ENCODE peak calls at places on chromosomes 3 and 15, in eight cellular contexts. One of them, this sample, is unnamed.

GRCh38 chr15:57572463-57572862 is 19.2 kb upstream of the MYZAP start:
- DNase-seq in psoas muscle: no peak
- DNase-seq in GM12865: no peak
- DNase-seq in glutamatergic neuron: no peak
- DNase-seq in CD4-positive, alpha-beta T cell: no peak
- DNase-seq in left lung: no peak
- DNase-seq in upper lobe of right lung: no peak
- DNase-seq in hepatocyte: no peak
- DNase-seq in this sample: no peak

GRCh38 chr15:62075595-62076279 is 9.0 kb downstream of the C2CD4A start:
- DNase-seq in psoas muscle: no peak
- DNase-seq in GM12865: no peak
- DNase-seq in glutamatergic neuron: no peak
- DNase-seq in CD4-positive, alpha-beta T cell: no peak
- DNase-seq in left lung: no peak
- DNase-seq in upper lobe of right lung: no peak
- DNase-seq in hepatocyte: peak; percentile 30
- DNase-seq in this sample: no peak

GRCh38 chr3:56238299-56238698 is 230.0 kb downstream of the ERC2 start:
- DNase-seq in psoas muscle: no peak
- DNase-seq in GM12865: no peak
- DNase-seq in glutamatergic neuron: peak; percentile 19
- DNase-seq in CD4-positive, alpha-beta T cell: no peak
- DNase-seq in left lung: no peak
- DNase-seq in upper lobe of right lung: no peak
- DNase-seq in hepatocyte: no peak
- DNase-seq in this sample: no peak

GRCh38 chr15:39115379-39116057 is 465.4 kb upstream of the THBS1 start:
- DNase-seq in psoas muscle: no peak
- DNase-seq in GM12865: no peak
- DNase-seq in glutamatergic neuron: no peak
- DNase-seq in CD4-positive, alpha-beta T cell: no peak
- DNase-seq in left lung: no peak
- DNase-seq in upper lobe of right lung: no peak
- DNase-seq in hepatocyte: no peak
- DNase-seq in this sample: no peak

GRCh38 chr3:188974856-188975611 is 196.7 kb upstream of the TPRG1 start:
- DNase-seq in psoas muscle: no peak
- DNase-seq in GM12865: peak; percentile 43
- DNase-seq in glutamatergic neuron: no peak
- DNase-seq in CD4-positive, alpha-beta T cell: no peak
- DNase-seq in left lung: no peak
- DNase-seq in upper lobe of right lung: no peak
- DNase-seq in hepatocyte: no peak
- DNase-seq in this sample: no peak

GRCh38 chr15:98063871-98064270 is 103.4 kb downstream of the ARRDC4 start:
- DNase-seq in psoas muscle: no peak
- DNase-seq in GM12865: no peak
- DNase-seq in glutamatergic neuron: no peak
- DNase-seq in CD4-positive, alpha-beta T cell: no peak
- DNase-seq in left lung: no peak
- DNase-seq in upper lobe of right lung: no peak
- DNase-seq in hepatocyte: no peak
- DNase-seq in this sample: no peak

GRCh38 chr3:43256714-43257461 is 29.5 kb upstream of the SNRK start:
- DNase-seq in psoas muscle: no peak
- DNase-seq in GM12865: no peak
- DNase-seq in glutamatergic neuron: no peak
- DNase-seq in CD4-positive, alpha-beta T cell: no peak
- DNase-seq in left lung: no peak
- DNase-seq in upper lobe of right lung: no peak
- DNase-seq in hepatocyte: no peak
- DNase-seq in this sample: no peak

GRCh38 chr3:7504886-7505775 is 644.2 kb downstream of the GRM7 start:
- DNase-seq in psoas muscle: no peak
- DNase-seq in GM12865: no peak
- DNase-seq in glutamatergic neuron: no peak
- DNase-seq in CD4-positive, alpha-beta T cell: no peak
- DNase-seq in left lung: no peak
- DNase-seq in upper lobe of right lung: no peak
- DNase-seq in hepatocyte: peak; percentile 70
- DNase-seq in this sample: no peak

DNA sequence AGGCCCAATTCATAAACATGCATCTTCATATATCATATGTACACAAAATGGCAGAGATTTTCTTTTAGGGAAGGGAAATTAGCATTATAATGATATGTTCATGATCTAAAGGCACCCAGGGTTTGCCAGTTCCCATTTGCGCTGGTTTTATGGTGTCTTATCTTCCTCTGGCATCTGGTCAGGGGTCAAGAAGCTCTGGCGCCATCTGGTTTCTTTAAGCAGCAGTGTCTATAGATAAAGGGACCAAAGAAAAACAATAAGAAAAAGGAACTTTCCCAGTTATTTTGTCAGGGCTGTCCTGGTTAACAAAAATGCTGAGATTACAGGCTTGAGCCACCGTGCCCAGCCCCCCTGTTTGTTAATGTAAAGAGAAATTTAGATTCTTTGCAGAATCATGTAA is 3.3 kb upstream of the DCP1A start:
- DNase-seq in psoas muscle: no peak
- DNase-seq in GM12865: peak; percentile 24
- DNase-seq in glutamatergic neuron: no peak
- DNase-seq in CD4-positive, alpha-beta T cell: no peak
- DNase-seq in left lung: no peak
- DNase-seq in upper lobe of right lung: no peak
- DNase-seq in hepatocyte: peak; percentile 74
- DNase-seq in this sample: no peak
- TF ChIP-seq CTCF in psoas muscle: peak; percentile 14
- TF ChIP-seq CTCF in GM12865: peak; percentile 17
- TF ChIP-seq CTCF in glutamatergic neuron: no peak
- TF ChIP-seq CTCF in CD4-positive, alpha-beta T cell: no peak
- TF ChIP-seq CTCF in left lung: no peak
- TF ChIP-seq CTCF in upper lobe of right lung: peak; percentile 21
- TF ChIP-seq CTCF in hepatocyte: peak; percentile 52
- TF ChIP-seq CTCF in this sample: peak; percentile 21

GRCh38 chr3:15205934-15206661 is at the start of gene CAPN7:
- DNase-seq in psoas muscle: peak; percentile 98
- DNase-seq in GM12865: peak; percentile 97
- DNase-seq in glutamatergic neuron: peak; percentile 95
- DNase-seq in CD4-positive, alpha-beta T cell: peak; percentile 93
- DNase-seq in left lung: peak; percentile 95
- DNase-seq in upper lobe of right lung: peak; percentile 98
- DNase-seq in hepatocyte: peak; percentile 99
- DNase-seq in this sample: peak; percentile 65
- TF ChIP-seq CTCF in psoas muscle: peak; percentile 39
- TF ChIP-seq CTCF in GM12865: peak; percentile 30
- TF ChIP-seq CTCF in glutamatergic neuron: peak; percentile 34
- TF ChIP-seq CTCF in CD4-positive, alpha-beta T cell: no peak
- TF ChIP-seq CTCF in left lung: peak; percentile 44
- TF ChIP-seq CTCF in upper lobe of right lung: peak; percentile 48
- TF ChIP-seq CTCF in hepatocyte: peak; percentile 49
- TF ChIP-seq CTCF in this sample: peak; percentile 34

GRCh38 chr15:93997071-93997658 is 234.2 kb upstream of the MCTP2 start:
- DNase-seq in psoas muscle: no peak
- DNase-seq in GM12865: peak; percentile 11
- DNase-seq in glutamatergic neuron: no peak
- DNase-seq in CD4-positive, alpha-beta T cell: no peak
- DNase-seq in left lung: no peak
- DNase-seq in upper lobe of right lung: no peak
- DNase-seq in hepatocyte: peak; percentile 52
- DNase-seq in this sample: no peak
- TF ChIP-seq CTCF in psoas muscle: peak; percentile 51
- TF ChIP-seq CTCF in GM12865: peak; percentile 65
- TF ChIP-seq CTCF in glutamatergic neuron: peak; percentile 77
- TF ChIP-seq CTCF in CD4-positive, alpha-beta T cell: peak; percentile 64
- TF ChIP-seq CTCF in left lung: peak; percentile 40
- TF ChIP-seq CTCF in upper lobe of right lung: peak; percentile 72
- TF ChIP-seq CTCF in hepatocyte: peak; percentile 80
- TF ChIP-seq CTCF in this sample: peak; percentile 58

DNA sequence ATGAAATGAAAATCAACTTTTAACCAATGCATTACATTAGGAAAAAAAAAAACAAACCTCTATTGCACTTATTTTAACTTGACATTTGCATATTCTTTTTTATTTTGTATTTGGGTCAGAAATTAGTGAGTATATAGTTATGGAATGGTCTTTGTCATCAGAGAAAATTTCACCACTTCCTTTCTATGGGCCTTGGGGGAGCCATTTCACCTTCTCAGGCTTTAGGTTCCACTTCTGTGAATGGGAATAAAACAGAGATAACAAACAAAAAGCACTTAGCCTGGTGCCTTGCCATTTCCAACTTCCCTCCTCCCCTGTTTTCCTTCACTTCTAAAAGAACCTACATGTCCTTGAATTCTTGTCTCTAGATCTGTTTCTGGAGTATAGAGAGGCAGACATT is 168.0 kb upstream of the STT3B start:
- DNase-seq in psoas muscle: no peak
- DNase-seq in GM12865: no peak
- DNase-seq in glutamatergic neuron: no peak
- DNase-seq in CD4-positive, alpha-beta T cell: no peak
- DNase-seq in left lung: no peak
- DNase-seq in upper lobe of right lung: no peak
- DNase-seq in hepatocyte: no peak
- DNase-seq in this sample: no peak
- TF ChIP-seq CTCF in psoas muscle: no peak
- TF ChIP-seq CTCF in GM12865: no peak
- TF ChIP-seq CTCF in glutamatergic neuron: no peak
- TF ChIP-seq CTCF in CD4-positive, alpha-beta T cell: no peak
- TF ChIP-seq CTCF in left lung: no peak
- TF ChIP-seq CTCF in upper lobe of right lung: no peak
- TF ChIP-seq CTCF in hepatocyte: no peak
- TF ChIP-seq CTCF in this sample: no peak

DNA sequence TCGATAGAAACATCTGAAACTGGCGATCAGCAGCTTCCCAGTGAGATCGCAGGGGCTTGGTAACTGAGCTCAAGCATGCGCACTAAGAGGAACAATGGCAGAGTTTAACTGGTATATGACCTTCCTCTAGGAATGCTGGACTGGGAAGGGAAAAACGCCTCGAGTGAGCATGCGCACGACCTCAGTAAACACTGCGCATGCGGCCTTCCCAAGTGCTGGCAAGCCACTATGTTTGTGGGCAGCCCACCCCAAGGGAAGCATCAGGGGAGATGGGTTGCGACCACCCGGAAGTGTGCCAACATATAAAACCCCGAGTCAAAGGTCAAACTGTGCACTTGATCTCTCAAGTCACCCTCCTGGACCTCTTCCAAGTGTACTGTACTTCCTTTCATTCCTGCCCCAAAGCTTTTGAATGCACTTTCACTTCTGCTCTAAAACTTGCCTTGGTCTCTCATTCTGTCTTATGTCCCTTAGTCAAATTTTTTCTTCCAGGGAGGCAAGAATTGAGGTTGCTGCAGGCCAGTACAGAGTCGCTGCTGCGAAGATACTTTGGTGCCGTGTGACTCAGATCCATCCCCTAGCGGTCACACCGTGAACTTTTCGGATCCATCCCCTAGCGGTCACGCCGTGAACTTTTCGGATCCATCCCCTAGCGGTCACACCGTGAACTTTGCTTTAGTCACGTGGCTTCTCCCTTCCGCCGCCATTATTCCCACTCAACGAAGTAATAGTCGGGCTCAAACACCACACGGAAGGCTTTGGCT is 243.3 kb downstream of the FAM43A start:
- DNase-seq in psoas muscle: no peak
- DNase-seq in GM12865: no peak
- DNase-seq in glutamatergic neuron: peak; percentile 59
- DNase-seq in CD4-positive, alpha-beta T cell: no peak
- DNase-seq in left lung: no peak
- DNase-seq in upper lobe of right lung: no peak
- DNase-seq in hepatocyte: no peak
- DNase-seq in this sample: no peak
- TF ChIP-seq CTCF in psoas muscle: peak; percentile 51
- TF ChIP-seq CTCF in GM12865: no peak
- TF ChIP-seq CTCF in glutamatergic neuron: peak; percentile 87
- TF ChIP-seq CTCF in CD4-positive, alpha-beta T cell: no peak
- TF ChIP-seq CTCF in left lung: peak; percentile 38
- TF ChIP-seq CTCF in upper lobe of right lung: peak; percentile 39
- TF ChIP-seq CTCF in hepatocyte: peak; percentile 18
- TF ChIP-seq CTCF in this sample: no peak

DNA sequence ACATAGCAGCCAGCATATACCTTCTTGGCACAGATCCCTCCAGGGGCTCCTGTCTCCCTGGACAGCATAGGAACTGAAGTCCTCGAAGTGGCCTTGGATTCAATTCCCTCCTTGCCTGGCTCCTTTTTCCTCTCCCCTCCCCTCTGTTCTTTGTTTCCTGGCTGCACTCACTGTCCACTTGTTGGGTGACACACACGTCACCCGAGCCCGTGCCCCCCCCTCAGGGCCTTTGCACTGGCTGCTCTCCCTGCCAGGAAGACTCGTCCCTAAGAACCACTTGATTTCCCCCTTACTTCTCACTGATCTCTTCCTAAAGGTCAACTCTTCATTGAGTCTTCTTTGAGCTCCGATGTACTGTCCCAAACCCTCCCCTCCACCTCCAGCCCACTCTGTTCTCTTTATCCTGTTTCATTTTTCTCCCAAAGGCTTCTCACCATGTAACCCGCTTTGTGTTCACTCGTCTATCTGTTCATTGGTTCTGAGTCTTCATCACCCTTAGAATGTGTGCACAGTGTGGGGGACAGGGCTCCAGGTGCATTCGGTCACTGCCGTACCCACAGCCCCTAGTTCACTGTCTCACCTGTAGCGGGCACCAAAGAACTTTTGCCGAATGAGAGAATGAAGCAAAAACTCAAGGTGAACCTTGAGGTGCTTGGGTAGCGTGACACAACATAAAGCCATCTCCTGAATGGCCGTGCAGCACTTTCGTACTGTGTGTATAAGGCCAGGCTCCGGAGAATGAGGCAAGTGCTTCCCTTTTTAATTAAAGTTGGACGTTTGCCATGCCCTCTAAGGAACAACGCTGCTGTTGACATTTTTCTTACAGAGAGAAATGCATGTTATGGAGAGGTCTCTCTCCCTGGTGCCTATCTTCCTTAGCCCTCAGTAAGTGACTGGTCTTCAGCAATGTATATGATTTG is 74.0 kb downstream of the CHRNA7 start:
- DNase-seq in psoas muscle: no peak
- DNase-seq in GM12865: no peak
- DNase-seq in glutamatergic neuron: no peak
- DNase-seq in CD4-positive, alpha-beta T cell: no peak
- DNase-seq in left lung: no peak
- DNase-seq in upper lobe of right lung: no peak
- DNase-seq in hepatocyte: no peak
- DNase-seq in this sample: no peak
- TF ChIP-seq CTCF in psoas muscle: no peak
- TF ChIP-seq CTCF in GM12865: no peak
- TF ChIP-seq CTCF in glutamatergic neuron: no peak
- TF ChIP-seq CTCF in CD4-positive, alpha-beta T cell: no peak
- TF ChIP-seq CTCF in left lung: no peak
- TF ChIP-seq CTCF in upper lobe of right lung: no peak
- TF ChIP-seq CTCF in hepatocyte: no peak
- TF ChIP-seq CTCF in this sample: no peak

This sample was measured in D721Med.